ENCODE peak calls at places on chromosome 14, in five cellular contexts. I is hypothalamus, R is NCI-H460, O is astrocyte of the spinal cord, G is nucleus accumbens. M is an unnamed sample.

GRCh38 chr14:104753528-104754212 is 723 bp downstream of the SIVA1 start:
- DNase-seq in I (no peak), R (no peak), O (no peak), G (no peak), M (no peak)

GRCh38 chr14:97328743-97329142 is 531.6 kb downstream of the VRK1 start:
- DNase-seq in I (no peak), R (no peak), O (no peak), G (no peak), M (no peak)

GRCh38 chr14:55245657-55246268 is 25.5 kb upstream of the FBXO34 start:
- DNase-seq in I (no peak), R (peak), O (peak), G (no peak), M (peak)

GRCh38 chr14:89304972-89305703 is 111.9 kb downstream of the FOXN3 start:
- DNase-seq in I (no peak), R (no peak), O (peak), G (no peak), M (peak)

GRCh38 chr14:49173765-49174373 is 412.3 kb downstream of the RPS29 start:
- DNase-seq in I (no peak), R (peak), O (peak), G (no peak), M (peak)

GRCh38 chr14:88327497-88327896 is 4.4 kb upstream of the KCNK10 start:
- DNase-seq in I (no peak), R (no peak), O (no peak), G (no peak), M (no peak)

GRCh38 chr14:74684444-74684843 is 28.4 kb downstream of the AREL1 start:
- DNase-seq in I (no peak), R (no peak), O (no peak), G (no peak), M (no peak)

GRCh38 chr14:99865408-99865807 is 72.2 kb downstream of the EML1 start:
- DNase-seq in I (no peak), R (no peak), O (no peak), G (no peak), M (no peak)

GRCh38 chr14:100271247-100271939 is 32.4 kb downstream of the YY1 start:
- DNase-seq in I (no peak), R (peak), O (peak), G (no peak), M (peak)

GRCh38 chr14:60646202-60646886 is 2.9 kb downstream of the SIX1 start:
- DNase-seq in I (no peak), R (no peak), O (peak), G (no peak), M (no peak)

GRCh38 chr14:105861985-105862465 is 335.6 kb downstream of the TMEM121 start:
- DNase-seq in I (no peak), R (no peak), O (no peak), G (no peak), M (no peak)

GRCh38 chr14:104624939-104625338 is 20.4 kb upstream of the TMEM179 start:
- DNase-seq in I (no peak), R (no peak), O (no peak), G (no peak), M (no peak)

GRCh38 chr14:89586258-89587127 is 169.5 kb upstream of the FOXN3 start:
- DNase-seq in I (no peak), R (no peak), O (no peak), G (no peak), M (no peak)

GRCh38 chr14:24941719-24942118 is 108.2 kb downstream of the STXBP6 start:
- DNase-seq in I (no peak), R (no peak), O (no peak), G (no peak), M (no peak)

GRCh38 chr14:101191882-101192660 is 288.5 kb upstream of the RTL1 start:
- DNase-seq in I (no peak), R (no peak), O (no peak), G (no peak), M (no peak)

GRCh38 chr14:78107171-78107570 is 63.0 kb upstream of the NRXN3 start:
- DNase-seq in I (no peak), R (no peak), O (no peak), G (no peak), M (no peak)

GRCh38 chr14:40188006-40188405 is 755.8 kb upstream of the FBXO33 start:
- DNase-seq in I (no peak), R (no peak), O (peak), G (no peak), M (no peak)

GRCh38 chr14:55373784-55374725 is 37.6 kb downstream of the ATG14 start:
- DNase-seq in I (no peak), R (no peak), O (peak), G (no peak), M (peak)

GRCh38 chr14:94015223-94015622 is 10.9 kb upstream of the OTUB2 start:
- DNase-seq in I (no peak), R (no peak), O (no peak), G (no peak), M (no peak)

GRCh38 chr14:75242546-75243273 is 35.9 kb upstream of the FOS start:
- DNase-seq in I (no peak), R (no peak), O (peak), G (no peak), M (peak)

GRCh38 chr14:35915775-35916174 is 89.6 kb downstream of the BRMS1L start:
- DNase-seq in I (no peak), R (no peak), O (no peak), G (no peak), M (no peak)

M was measured in cardiac fibroblast.